ENCODE peak calls at places on chromosomes 2 and 18, in eight cellular contexts. T is ovary, J is HCT116, O is BE2C, V is adrenal gland, M is GM12878, Q is astrocyte, E is body of pancreas. A is an unnamed sample. For H3K27me3, the result is how much of the 10 kb centered on the place peaks cover.

GRCh38 chr18:2917255-2918047 is 70.6 kb downstream of the EMILIN2 start:
- DNase-seq in O (no peak), E (no peak), J (no peak), T (no peak), M (no peak), V (peak), Q (no peak), A (no peak)

GRCh38 chr18:39681061-39681460 is 2115.5 kb upstream of the CELF4 start:
- DNase-seq in V (no peak), O (no peak), E (no peak), M (no peak), Q (no peak), J (no peak), T (no peak), A (no peak)

GRCh38 chr18:63262369-63263335 is 56.9 kb downstream of the BCL2 start:
- DNase-seq in V (no peak), M (no peak), E (no peak), J (no peak), O (no peak), Q (no peak), T (no peak), A (no peak)

GRCh38 chr18:10476430-10476829 is 22.0 kb downstream of the APCDD1 start:
- DNase-seq in T (peak), Q (peak), J (no peak), M (no peak), E (no peak), O (no peak), V (no peak), A (no peak)

GRCh38 chr2:157364257-157364974 is 38.8 kb upstream of the ERMN start:
- DNase-seq in E (no peak), Q (no peak), V (no peak), J (no peak), M (peak), O (no peak), T (no peak), A (no peak)

GRCh38 chr2:95282458-95282857 is 8.2 kb downstream of the PROM2 start:
- DNase-seq in M (no peak), J (no peak), T (no peak), V (no peak), Q (no peak), E (no peak), O (no peak), A (no peak)

GRCh38 chr2:164560181-164560792 is 61.0 kb downstream of the GRB14 start:
- DNase-seq in Q (peak), T (no peak), M (no peak), O (no peak), J (peak), E (no peak), V (no peak), A (no peak)

GRCh38 chr18:67123901-67124300 is 392.6 kb downstream of the DSEL start:
- DNase-seq in T (no peak), M (no peak), E (no peak), J (no peak), V (no peak), O (no peak), Q (no peak), A (no peak)

GRCh38 chr2:15645720-15646385 is 54.2 kb downstream of the DDX1 start:
- DNase-seq in V (no peak), J (no peak), Q (no peak), T (no peak), O (no peak), M (no peak), E (no peak), A (no peak)

GRCh38 chr2:65999103-65999502 is 435.8 kb upstream of the MEIS1 start:
- DNase-seq in M (no peak), V (no peak), Q (no peak), E (no peak), O (no peak), J (no peak), T (no peak), A (no peak)

GRCh38 chr2:145126146-145126545 is 606.2 kb upstream of the ZEB2 start:
- DNase-seq in V (no peak), T (no peak), J (no peak), O (no peak), M (no peak), E (no peak), Q (no peak), A (no peak)

GRCh38 chr2:140041801-140042200 is 1261.6 kb upstream of the NXPH2 start:
- DNase-seq in O (no peak), J (no peak), M (no peak), E (no peak), T (no peak), Q (no peak), V (no peak), A (no peak)

GRCh38 chr18:54613174-54613573 is 22.1 kb downstream of the DYNAP start:
- DNase-seq in J (no peak), M (no peak), Q (no peak), T (no peak), E (no peak), V (no peak), O (no peak), A (no peak)

GRCh38 chr2:97755491-97755890 is 42.1 kb downstream of the ZAP70 start:
- DNase-seq in J (no peak), E (no peak), O (no peak), T (no peak), Q (no peak), M (no peak), V (no peak), A (no peak)

GRCh38 chr2:19796036-19796703 is 105.6 kb downstream of the TTC32 start:
- DNase-seq in E (no peak), Q (peak), T (no peak), V (no peak), J (no peak), M (no peak), O (no peak), A (no peak)

GRCh38 chr2:22893773-22894517 is 491.0 kb upstream of the KLHL29 start:
- DNase-seq in J (no peak), E (no peak), Q (no peak), O (no peak), T (no peak), M (no peak), V (no peak), A (no peak)

GRCh38 chr18:44725300-44726096 is 44.8 kb downstream of the SETBP1 start:
- DNase-seq in J (no peak), T (peak), Q (peak), M (peak), O (no peak), V (peak), E (peak), A (no peak)

GRCh38 chr2:56017784-56018183 is 94.2 kb upstream of the EFEMP1 start:
- DNase-seq in Q (no peak), V (no peak), T (no peak), M (no peak), E (no peak), O (no peak), J (no peak), A (no peak)

GRCh38 chr2:37623971-37624897 is 47.2 kb downstream of the CDC42EP3 start:
- DNase-seq in J (no peak), E (no peak), O (no peak), T (no peak), Q (peak), M (peak), V (no peak), A (no peak)

GRCh38 chr18:36672437-36673344 is 156.1 kb downstream of the TPGS2 start:
- DNase-seq in O (no peak), M (no peak), J (no peak), E (peak), V (peak), T (no peak), Q (peak), A (no peak)

GRCh38 chr2:191500566-191501389 is 177.2 kb upstream of the NABP1 start:
- DNase-seq in E (peak), O (peak), T (peak), Q (peak), J (no peak), V (no peak), M (no peak), A (no peak)

GRCh38 chr2:191499874-191500565 is 177.9 kb upstream of the NABP1 start:
- DNase-seq in M (no peak), Q (peak), J (no peak), T (no peak), V (no peak), O (peak), E (no peak), A (no peak)

GRCh38 chr2:191497822-191498221 is 180.1 kb upstream of the NABP1 start:
- DNase-seq in M (no peak), V (no peak), E (no peak), T (no peak), O (no peak), J (no peak), Q (no peak), A (no peak)

GRCh38 chr2:191499050-191499449 is 178.9 kb upstream of the NABP1 start:
- DNase-seq in E (no peak), J (no peak), T (no peak), Q (no peak), O (peak), V (no peak), M (no peak), A (no peak)

DNA sequence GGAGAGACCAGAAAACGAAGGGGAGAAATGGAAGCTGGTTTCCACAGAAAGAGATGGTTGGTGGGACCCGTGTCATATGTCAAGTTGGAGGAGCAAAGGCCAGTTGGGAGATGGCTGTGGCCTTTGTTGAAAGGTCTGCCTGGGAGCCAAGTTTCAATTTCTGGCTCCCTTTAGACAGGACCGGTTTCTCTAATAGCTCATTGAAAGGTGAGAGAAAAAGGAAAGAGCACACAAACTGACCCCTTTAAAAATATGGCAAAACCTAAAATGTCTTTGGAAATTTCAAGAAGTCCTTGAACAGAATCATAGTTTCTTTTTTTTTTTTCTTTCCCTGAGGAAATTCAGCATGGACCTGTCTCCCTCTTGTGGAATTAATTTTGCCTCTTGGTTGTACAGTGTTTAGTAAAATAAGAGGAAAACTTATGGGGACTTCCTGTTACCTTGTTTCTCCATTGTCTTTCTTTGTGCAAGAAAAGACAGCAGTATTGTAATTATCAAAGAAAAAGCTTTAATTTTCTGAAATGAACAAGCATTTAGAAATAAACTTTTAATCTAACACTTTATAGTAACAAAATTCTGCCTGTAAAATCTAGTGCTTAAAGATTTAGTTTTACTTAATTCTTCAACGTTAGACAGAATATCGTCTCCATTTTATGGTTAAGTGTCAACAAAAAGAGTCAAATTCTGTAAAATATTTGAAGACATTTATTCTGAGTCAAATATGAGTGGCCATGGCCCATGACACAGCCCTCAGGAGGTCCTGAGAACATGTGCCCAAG is 176.4 kb upstream of the NABP1 start:
- DNase-seq in M (no peak), V (no peak), O (no peak), E (no peak), Q (peak), T (no peak), J (peak), A (no peak)
- TF ChIP-seq CTCF in M (no peak), V (peak), O (peak), E (peak), Q (peak), T (peak), J (peak), A (peak)

GRCh38 chr2:221808488-221808887 is 236.4 kb upstream of the EPHA4 start:
- DNase-seq in J (no peak), Q (no peak), O (no peak), T (no peak), E (no peak), V (no peak), M (no peak), A (no peak)
- H3K4me3 ChIP-seq in J (no peak), Q (no peak), O (no peak), T (no peak), E (no peak), V (no peak), M (no peak), A (no peak)

DNA sequence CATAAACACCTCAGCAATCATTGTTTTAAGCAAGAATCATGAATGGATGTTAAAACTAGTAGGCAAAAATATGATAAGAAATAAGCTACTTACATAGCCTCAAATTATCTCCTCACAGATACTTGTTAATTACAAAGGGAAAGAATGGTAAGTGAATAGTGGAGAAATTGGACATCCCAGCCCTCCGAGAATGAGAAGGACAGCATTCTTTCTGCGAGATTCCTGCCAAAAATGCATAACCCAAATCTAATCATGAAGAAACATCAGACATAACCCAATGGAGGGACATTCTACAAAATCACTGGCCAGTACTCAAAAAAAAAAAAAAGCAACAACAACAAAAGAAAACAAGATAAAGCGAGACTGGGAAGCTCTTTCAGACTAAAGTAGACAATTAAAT is 58.0 kb upstream of the GLI2 start:
- DNase-seq in O (no peak), Q (peak), M (no peak), E (no peak), J (no peak), T (no peak), V (no peak), A (no peak)
- H3K27me3 ChIP-seq in O (under half), Q (under half), M (under half), E (under half), J (under half), T (under half), V (under half), A (under half)

GRCh38 chr2:168120310-168120709 is 127.1 kb downstream of the STK39 start:
- DNase-seq in T (no peak), V (no peak), M (no peak), J (no peak), Q (no peak), E (no peak), O (no peak), A (no peak)
- TF ChIP-seq CTCF in T (no peak), V (no peak), M (no peak), J (peak), Q (no peak), E (no peak), O (peak), A (no peak)

GRCh38 chr2:238848566-238848940 is 668 bp downstream of the TWIST2 start:
- DNase-seq in V (no peak), Q (no peak), O (no peak), J (no peak), E (no peak), T (peak), M (no peak), A (no peak)
- H3K4me3 ChIP-seq in V (no peak), Q (peak), O (no peak), J (no peak), E (no peak), T (peak), M (no peak), A (peak)

DNA sequence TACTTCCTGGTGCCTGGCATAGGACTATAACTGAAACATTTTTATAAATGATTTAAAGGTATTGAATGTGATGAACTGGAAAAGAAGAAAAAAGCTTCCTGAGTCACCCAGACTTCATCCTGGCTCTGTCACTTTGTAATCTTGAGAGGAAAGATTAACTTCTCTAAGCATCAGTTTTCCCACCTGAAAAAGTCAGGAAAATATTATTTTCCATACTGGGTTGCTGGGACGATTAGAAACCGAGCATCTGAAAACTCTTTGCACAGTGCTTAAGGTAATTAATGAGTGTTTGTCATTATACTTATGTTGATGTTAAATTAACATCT is 71.8 kb downstream of the FMNL2 start:
- DNase-seq in O (no peak), M (no peak), Q (no peak), T (no peak), E (no peak), V (no peak), J (no peak), A (no peak)
- H3K27me3 ChIP-seq in O (under half), M (under half), Q (under half), T (under half), E (under half), V (under half), J (under half), A (under half)

GRCh38 chr2:172200495-172201085 is 97.9 kb upstream of the DLX2 start:
- DNase-seq in E (peak), V (no peak), Q (no peak), M (no peak), J (peak), O (peak), T (no peak), A (no peak)
- TF ChIP-seq CTCF in E (no peak), V (peak), Q (peak), M (peak), J (peak), O (peak), T (no peak), A (peak)

GRCh38 chr2:36370281-36370680 is 14.7 kb downstream of the CRIM1 start:
- DNase-seq in M (no peak), Q (no peak), V (no peak), O (no peak), J (no peak), E (no peak), T (no peak), A (no peak)

GRCh38 chr2:36369711-36370110 is 14.1 kb downstream of the CRIM1 start:
- DNase-seq in T (no peak), M (no peak), E (no peak), Q (no peak), O (no peak), V (no peak), J (no peak), A (no peak)

GRCh38 chr2:36373149-36373880 is 17.7 kb downstream of the CRIM1 start:
- DNase-seq in T (no peak), M (no peak), Q (peak), E (no peak), J (no peak), O (no peak), V (no peak), A (no peak)

GRCh38 chr2:36371963-36372391 is 16.4 kb downstream of the CRIM1 start:
- DNase-seq in M (no peak), O (no peak), E (no peak), V (no peak), Q (peak), T (no peak), J (no peak), A (no peak)

DNA sequence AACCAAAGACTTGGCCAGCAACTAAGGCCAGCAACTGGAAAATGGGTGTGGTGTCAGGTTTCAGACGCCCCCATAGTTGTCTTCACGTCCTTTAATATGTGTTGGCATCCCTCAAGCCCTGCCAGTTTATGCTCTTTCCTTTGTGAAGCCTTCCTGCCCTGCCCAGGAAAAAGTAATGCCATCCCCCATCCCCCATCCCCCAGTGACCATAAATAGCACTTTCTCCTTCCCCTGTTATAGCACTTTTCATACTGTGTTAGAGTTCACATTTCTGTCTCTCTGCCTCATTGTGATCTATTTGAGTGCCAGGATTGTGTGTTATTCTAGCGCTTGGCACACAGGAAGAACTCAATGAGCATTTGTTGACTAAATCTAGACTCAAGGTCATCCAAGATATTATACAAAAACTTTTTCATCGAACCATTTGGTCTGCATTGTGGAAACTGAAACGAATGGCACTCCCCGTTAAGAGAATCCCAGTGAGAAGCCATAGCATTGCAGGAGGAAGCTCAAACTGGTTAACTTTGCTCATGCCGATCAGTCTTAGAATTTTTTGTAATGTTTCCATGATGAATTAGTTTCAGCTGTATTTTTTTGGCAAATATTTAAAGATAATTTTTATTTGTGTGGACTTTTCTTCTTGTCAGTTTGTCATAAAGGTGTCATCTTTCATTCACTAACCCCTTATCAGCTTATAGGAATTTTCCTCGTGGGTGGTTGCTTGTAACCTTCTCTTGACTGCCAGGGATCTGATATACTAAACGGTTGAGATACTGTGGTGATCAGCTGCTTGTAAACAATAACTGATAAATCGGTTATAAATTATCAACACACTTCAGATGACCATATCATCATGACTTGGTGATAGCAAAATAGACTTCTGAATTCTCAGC is 15.7 kb downstream of the CRIM1 start:
- DNase-seq in V (no peak), T (no peak), O (no peak), J (no peak), Q (no peak), M (no peak), E (no peak), A (no peak)
- H3K4me3 ChIP-seq in V (no peak), T (no peak), O (no peak), J (peak), Q (peak), M (no peak), E (no peak), A (no peak)

GRCh38 chr2:226965376-226965775 is 129.5 kb downstream of the RHBDD1 start:
- DNase-seq in J (no peak), T (no peak), M (no peak), Q (peak), E (no peak), O (no peak), V (no peak), A (no peak)
- H3K27me3 ChIP-seq in J (under half), T (under half), M (under half), Q (under half), E (under half), O (under half), V (under half), A (under half)